ENCODE peak calls at places on chromosomes 5 and 9, in six cellular contexts. N is H1, B is HCT116, Y is GM12878, Q is K562, V is HepG2. E is an unnamed sample. For H3K9me3, the result is how much of the 10 kb centered on the place peaks cover.

GRCh38 chr9:93390953-93391515 is 60.5 kb upstream of the FAM120A start:
- DNase-seq in N (no peak), B (no peak), Y (no peak), Q (no peak), V (no peak), E (no peak)

GRCh38 chr5:156394642-156395393 is 67.9 kb downstream of the SGCD start:
- DNase-seq in N (no peak), B (no peak), Y (no peak), Q (no peak), V (no peak), E (no peak)

GRCh38 chr9:6428940-6429889 is 16.2 kb downstream of the UHRF2 start:
- DNase-seq in N (no peak), B (no peak), Y (peak), Q (no peak), V (no peak), E (no peak)

GRCh38 chr5:115450741-115451140 is 93.8 kb downstream of the FEM1C start:
- DNase-seq in N (no peak), B (no peak), Y (no peak), Q (no peak), V (no peak), E (no peak)

GRCh38 chr5:110063640-110064592 is 374.2 kb downstream of the MAN2A1 start:
- DNase-seq in N (no peak), B (no peak), Y (no peak), Q (no peak), V (no peak), E (no peak)

GRCh38 chr9:78606011-78606410 is 309.1 kb downstream of the PSAT1 start:
- DNase-seq in N (no peak), B (no peak), Y (no peak), Q (no peak), V (no peak), E (no peak)

GRCh38 chr9:132160802-132161742 is 786 bp upstream of the NTNG2 start:
- DNase-seq in N (no peak), B (no peak), Y (no peak), Q (no peak), V (no peak), E (no peak)

GRCh38 chr9:12351293-12351852 is 341.8 kb upstream of the TYRP1 start:
- DNase-seq in N (no peak), B (no peak), Y (no peak), Q (no peak), V (no peak), E (no peak)

GRCh38 chr9:131441441-131441840 is 47.6 kb downstream of the PRRC2B start:
- DNase-seq in N (no peak), B (no peak), Y (no peak), Q (no peak), V (no peak), E (no peak)

GRCh38 chr9:106981396-106982287 is 118.7 kb downstream of the ZNF462 start:
- DNase-seq in N (no peak), B (no peak), Y (peak), Q (no peak), V (no peak), E (no peak)

GRCh38 chr5:145912594-145912993 is 23.8 kb upstream of the SH3RF2 start:
- DNase-seq in N (no peak), B (no peak), Y (no peak), Q (no peak), V (no peak), E (no peak)

GRCh38 chr5:139517683-139518564 is 35.4 kb upstream of the STING1 start:
- DNase-seq in N (peak), B (peak), Y (no peak), Q (peak), V (peak), E (peak)

GRCh38 chr9:70602364-70603019 is 188.0 kb upstream of the KLF9 start:
- DNase-seq in N (peak), B (peak), Y (peak), Q (peak), V (peak), E (peak)

GRCh38 chr5:60102961-60103683 is 209.6 kb upstream of the PDE4D start:
- DNase-seq in N (no peak), B (no peak), Y (no peak), Q (no peak), V (no peak), E (no peak)

GRCh38 chr5:126410623-126411022 is 12.6 kb upstream of the GRAMD2B start:
- DNase-seq in N (no peak), B (no peak), Y (no peak), Q (no peak), V (no peak), E (no peak)

GRCh38 chr5:1235379-1235778 is 10.2 kb downstream of the SLC6A18 start:
- DNase-seq in N (no peak), B (no peak), Y (no peak), Q (peak), V (peak), E (no peak)

GRCh38 chr9:74102702-74103101 is 394.4 kb upstream of the RORB start:
- DNase-seq in N (no peak), B (no peak), Y (no peak), Q (no peak), V (no peak), E (no peak)
- H3K9me3 ChIP-seq in N (half or more), B (under half), Y (under half), Q (under half), V (under half), E (under half)

GRCh38 chr5:3601929-3602712 is 6.5 kb downstream of the IRX1 start:
- DNase-seq in N (no peak), B (no peak), Y (no peak), Q (no peak), V (no peak), E (no peak)

GRCh38 chr5:3601060-3601710 is 5.6 kb downstream of the IRX1 start:
- DNase-seq in N (no peak), B (no peak), Y (no peak), Q (no peak), V (no peak), E (no peak)

GRCh38 chr5:3605298-3606010 is 9.8 kb downstream of the IRX1 start:
- DNase-seq in N (no peak), B (no peak), Y (no peak), Q (no peak), V (no peak), E (no peak)

GRCh38 chr5:3604501-3604900 is 8.9 kb downstream of the IRX1 start:
- DNase-seq in N (no peak), B (no peak), Y (no peak), Q (no peak), V (no peak), E (no peak)

DNA sequence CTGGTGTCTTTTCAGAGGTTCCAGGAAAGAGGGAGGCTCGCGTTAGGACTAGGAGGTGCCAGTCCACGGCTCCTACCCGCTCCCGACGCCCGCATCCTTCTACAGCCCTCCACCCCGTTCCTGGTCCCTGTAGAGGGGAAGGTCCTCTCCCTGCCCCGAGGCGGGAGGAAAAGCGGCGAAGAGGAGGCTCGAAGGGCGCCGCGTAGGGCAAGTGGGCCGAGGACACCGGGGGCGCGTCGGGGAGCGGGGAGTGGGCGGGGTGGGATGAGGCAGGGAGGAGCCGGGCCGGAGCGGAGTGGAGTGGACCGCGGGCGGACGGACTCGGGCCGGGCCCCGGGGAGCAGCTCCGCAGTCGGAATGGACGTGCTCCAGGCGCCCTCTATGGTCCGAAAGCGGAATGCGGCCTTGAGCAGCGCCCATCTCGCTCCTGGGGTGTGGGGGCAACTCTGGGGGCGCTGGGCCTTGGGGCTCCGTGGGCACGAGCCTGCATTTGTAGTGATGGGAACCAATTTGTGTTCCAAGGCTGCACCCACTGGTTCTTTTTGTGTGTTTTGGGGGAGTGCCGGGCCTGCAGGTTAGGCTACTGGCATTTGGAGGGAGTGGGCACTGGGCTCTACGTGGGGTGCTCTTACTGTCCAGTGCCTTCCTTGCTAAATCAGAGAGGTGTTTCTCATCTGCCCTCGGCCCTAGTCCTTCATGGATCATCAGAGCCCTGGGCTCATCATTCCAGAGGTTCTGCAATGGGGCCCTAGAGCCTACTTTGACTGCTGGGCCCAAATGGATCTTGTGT is 7.3 kb downstream of the IRX1 start:
- DNase-seq in N (no peak), B (no peak), Y (no peak), Q (peak), V (peak), E (no peak)
- TF ChIP-seq YY1 in N (no peak), B (no peak), Y (no peak), Q (no peak), V (no peak), E (no peak)

GRCh38 chr5:9104576-9105339 is 441.1 kb downstream of the SEMA5A start:
- DNase-seq in N (no peak), B (no peak), Y (no peak), Q (no peak), V (no peak), E (no peak)
- TF ChIP-seq ZNF274 in N (no peak), B (no peak), Y (no peak), Q (no peak), V (no peak), E (no peak)

GRCh38 chr9:2169035-2169434 is 153.9 kb downstream of the SMARCA2 start:
- DNase-seq in N (no peak), B (no peak), Y (no peak), Q (no peak), V (no peak), E (no peak)
- H3K9me3 ChIP-seq in N (under half), B (under half), Y (under half), Q (under half), V (under half), E (under half)

GRCh38 chr9:79812507-79813261 is 240.9 kb downstream of the TLE4 start:
- DNase-seq in N (no peak), B (no peak), Y (peak), Q (no peak), V (no peak), E (no peak)

GRCh38 chr9:79812099-79812498 is 240.3 kb downstream of the TLE4 start:
- DNase-seq in N (no peak), B (no peak), Y (no peak), Q (no peak), V (no peak), E (no peak)

GRCh38 chr9:79813262-79813646 is 241.5 kb downstream of the TLE4 start:
- DNase-seq in N (no peak), B (no peak), Y (no peak), Q (no peak), V (no peak), E (no peak)

DNA sequence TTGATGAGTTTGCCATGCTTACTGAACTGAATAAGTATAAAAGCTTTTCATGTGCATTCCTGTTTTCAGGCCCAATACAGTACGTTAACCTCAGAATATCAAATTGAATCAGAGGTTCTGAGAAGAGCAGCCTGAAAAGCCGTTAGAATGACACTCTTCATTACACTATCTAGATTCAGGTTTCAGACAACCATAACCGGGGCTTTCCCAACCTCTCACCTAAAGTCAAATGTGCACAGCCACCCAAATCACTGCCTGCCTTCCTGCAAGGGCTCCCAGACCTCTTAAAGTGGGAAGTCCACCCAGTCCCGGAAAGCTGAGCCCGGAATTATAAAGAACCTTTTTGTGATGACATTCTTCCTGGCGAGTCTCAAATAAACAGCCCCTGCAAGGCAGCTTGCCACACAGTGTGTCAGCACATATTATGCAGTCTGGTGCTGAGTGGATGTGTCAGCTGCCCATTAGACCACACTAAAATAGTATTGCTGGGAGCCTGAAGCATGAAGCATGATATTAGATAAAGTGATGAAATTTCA is 245.8 kb downstream of the TLE4 start:
- DNase-seq in N (no peak), B (no peak), Y (no peak), Q (no peak), V (no peak), E (no peak)
- TF ChIP-seq YY1 in N (no peak), B (no peak), Y (no peak), Q (no peak), V (no peak), E (no peak)

DNA sequence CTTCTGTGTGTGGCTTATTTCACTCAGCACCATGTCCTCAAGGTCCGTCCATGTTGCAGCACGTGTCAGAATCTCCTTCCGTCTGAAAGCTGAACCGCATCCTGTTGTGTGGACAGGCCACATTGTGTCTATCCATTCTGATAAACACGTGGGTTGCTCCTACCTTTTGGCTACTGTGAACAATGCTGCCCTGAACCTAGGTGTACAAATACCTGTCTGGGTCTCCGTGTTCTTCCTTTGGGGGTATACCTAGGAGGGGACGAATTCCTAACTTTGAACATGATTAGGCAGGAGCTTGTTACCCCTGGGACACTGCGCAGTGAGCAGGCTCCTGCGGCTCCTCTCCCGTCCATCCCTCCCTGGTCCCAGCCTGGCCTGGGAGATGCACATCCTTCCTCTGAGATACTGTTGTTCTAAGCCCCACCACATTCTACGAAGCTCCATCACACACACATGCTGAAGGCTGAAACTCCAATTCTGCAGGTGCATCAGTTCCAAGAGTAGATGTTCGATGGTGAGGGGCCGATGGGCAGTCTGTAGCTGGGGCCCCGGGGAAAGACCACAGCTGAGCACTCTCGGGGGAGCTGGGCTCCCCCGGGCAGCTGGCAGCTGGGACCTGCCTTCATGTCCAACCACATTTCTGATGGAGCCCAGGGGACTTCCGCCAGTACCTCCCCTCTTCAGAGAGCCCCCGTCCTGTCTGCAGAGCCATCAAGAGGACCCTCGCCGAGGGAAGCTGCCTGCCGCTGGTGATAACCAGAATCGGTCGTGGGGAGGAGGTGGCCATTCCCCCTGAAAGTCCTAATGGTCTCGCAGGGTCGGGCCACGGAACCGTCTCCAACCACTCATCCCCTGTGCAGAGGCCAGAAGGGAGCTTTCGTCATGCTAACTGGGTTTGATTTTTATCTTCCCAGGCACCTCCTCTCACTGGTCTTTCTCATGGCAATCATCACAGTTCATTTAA is 120.9 kb downstream of the COL23A1 start:
- DNase-seq in N (no peak), B (no peak), Y (no peak), Q (no peak), V (no peak), E (no peak)
- TF ChIP-seq ZNF274 in N (no peak), B (no peak), Y (no peak), Q (no peak), V (no peak), E (no peak)

E was measured in NT2/D1.